ENCODE peak calls at places on chromosomes 5 and 9, in seven cellular contexts. One of them, this sample, is unnamed.

GRCh38 chr5:32836176-32836575 is 125.1 kb downstream of the NPR3 start:
- DNase-seq in PC-3: no peak
- DNase-seq in AG10803: no peak
- DNase-seq in lung: no peak
- DNase-seq in foreskin fibroblast: peak; percentile 25
- DNase-seq in AG09309: no peak
- DNase-seq in epithelial cell of proximal tubule: no peak
- DNase-seq in this sample: no peak

GRCh38 chr5:52498607-52499006 is 289.1 kb upstream of the ITGA1 start:
- DNase-seq in PC-3: no peak
- DNase-seq in AG10803: no peak
- DNase-seq in lung: no peak
- DNase-seq in foreskin fibroblast: no peak
- DNase-seq in AG09309: no peak
- DNase-seq in epithelial cell of proximal tubule: no peak
- DNase-seq in this sample: no peak

GRCh38 chr5:122430328-122430586 is 118.2 kb downstream of the SNCAIP start:
- DNase-seq in PC-3: no peak
- DNase-seq in AG10803: no peak
- DNase-seq in lung: no peak
- DNase-seq in foreskin fibroblast: no peak
- DNase-seq in AG09309: no peak
- DNase-seq in epithelial cell of proximal tubule: no peak
- DNase-seq in this sample: no peak

GRCh38 chr9:4137234-4137633 is 162.6 kb downstream of the GLIS3 start:
- DNase-seq in PC-3: peak; percentile 96
- DNase-seq in AG10803: peak; percentile 97
- DNase-seq in lung: no peak
- DNase-seq in foreskin fibroblast: peak; percentile 95
- DNase-seq in AG09309: peak; percentile 92
- DNase-seq in epithelial cell of proximal tubule: peak; percentile 99
- DNase-seq in this sample: no peak

GRCh38 chr9:72476617-72477375 is 44.6 kb upstream of the TMC1 start:
- DNase-seq in PC-3: peak; percentile 97
- DNase-seq in AG10803: peak; percentile 30
- DNase-seq in lung: no peak
- DNase-seq in foreskin fibroblast: peak; percentile 88
- DNase-seq in AG09309: no peak
- DNase-seq in epithelial cell of proximal tubule: peak; percentile 83
- DNase-seq in this sample: no peak

GRCh38 chr5:144093868-144094267 is 76.6 kb downstream of the YIPF5 start:
- DNase-seq in PC-3: no peak
- DNase-seq in AG10803: no peak
- DNase-seq in lung: no peak
- DNase-seq in foreskin fibroblast: no peak
- DNase-seq in AG09309: no peak
- DNase-seq in epithelial cell of proximal tubule: no peak
- DNase-seq in this sample: no peak

GRCh38 chr5:140322751-140323731 is 20.1 kb upstream of the PFDN1 start:
- DNase-seq in PC-3: peak; percentile 93
- DNase-seq in AG10803: peak; percentile 95
- DNase-seq in lung: peak; percentile 73
- DNase-seq in foreskin fibroblast: peak; percentile 96
- DNase-seq in AG09309: peak; percentile 69
- DNase-seq in epithelial cell of proximal tubule: peak; percentile 83
- DNase-seq in this sample: no peak

GRCh38 chr9:128718047-128718446 is 5.9 kb downstream of the ZDHHC12 start:
- DNase-seq in PC-3: no peak
- DNase-seq in AG10803: no peak
- DNase-seq in lung: no peak
- DNase-seq in foreskin fibroblast: no peak
- DNase-seq in AG09309: no peak
- DNase-seq in epithelial cell of proximal tubule: no peak
- DNase-seq in this sample: no peak

GRCh38 chr5:36334315-36334714 is 32.6 kb upstream of the RANBP3L start:
- DNase-seq in PC-3: no peak
- DNase-seq in AG10803: peak; percentile 65
- DNase-seq in lung: no peak
- DNase-seq in foreskin fibroblast: no peak
- DNase-seq in AG09309: peak; percentile 4
- DNase-seq in epithelial cell of proximal tubule: no peak
- DNase-seq in this sample: no peak

GRCh38 chr9:114059047-114059803 is 18.9 kb downstream of the AMBP start:
- DNase-seq in PC-3: no peak
- DNase-seq in AG10803: no peak
- DNase-seq in lung: no peak
- DNase-seq in foreskin fibroblast: no peak
- DNase-seq in AG09309: no peak
- DNase-seq in epithelial cell of proximal tubule: no peak
- DNase-seq in this sample: no peak

GRCh38 chr9:21576331-21577189 is 94.4 kb upstream of the IFNE start:
- DNase-seq in PC-3: peak; percentile 83
- DNase-seq in AG10803: peak; percentile 96
- DNase-seq in lung: no peak
- DNase-seq in foreskin fibroblast: peak; percentile 90
- DNase-seq in AG09309: peak; percentile 88
- DNase-seq in epithelial cell of proximal tubule: peak; percentile 96
- DNase-seq in this sample: no peak

GRCh38 chr9:36154213-36154952 is 14.8 kb upstream of the CCIN start:
- DNase-seq in PC-3: peak; percentile 29
- DNase-seq in AG10803: peak; percentile 70
- DNase-seq in lung: peak; percentile 52
- DNase-seq in foreskin fibroblast: peak; percentile 75
- DNase-seq in AG09309: no peak
- DNase-seq in epithelial cell of proximal tubule: peak; percentile 40
- DNase-seq in this sample: no peak

GRCh38 chr9:106616026-106616425 is 246.9 kb upstream of the ZNF462 start:
- DNase-seq in PC-3: no peak
- DNase-seq in AG10803: no peak
- DNase-seq in lung: no peak
- DNase-seq in foreskin fibroblast: no peak
- DNase-seq in AG09309: no peak
- DNase-seq in epithelial cell of proximal tubule: no peak
- DNase-seq in this sample: no peak

GRCh38 chr5:37153661-37154060 is 95.5 kb downstream of the CPLANE1 start:
- DNase-seq in PC-3: no peak
- DNase-seq in AG10803: no peak
- DNase-seq in lung: no peak
- DNase-seq in foreskin fibroblast: no peak
- DNase-seq in AG09309: no peak
- DNase-seq in epithelial cell of proximal tubule: no peak
- DNase-seq in this sample: no peak

GRCh38 chr5:79847561-79847960 is 143.5 kb downstream of the MTX3 start:
- DNase-seq in PC-3: no peak
- DNase-seq in AG10803: no peak
- DNase-seq in lung: no peak
- DNase-seq in foreskin fibroblast: no peak
- DNase-seq in AG09309: no peak
- DNase-seq in epithelial cell of proximal tubule: no peak
- DNase-seq in this sample: no peak

GRCh38 chr5:157718529-157718928 is 12.7 kb upstream of the THG1L start:
- DNase-seq in PC-3: peak; percentile 92
- DNase-seq in AG10803: peak; percentile 76
- DNase-seq in lung: no peak
- DNase-seq in foreskin fibroblast: peak; percentile 73
- DNase-seq in AG09309: peak; percentile 57
- DNase-seq in epithelial cell of proximal tubule: no peak
- DNase-seq in this sample: no peak

GRCh38 chr9:82271099-82271498 is 282.5 kb downstream of the SPATA31D1 start:
- DNase-seq in PC-3: peak; percentile 18
- DNase-seq in AG10803: peak; percentile 99
- DNase-seq in lung: no peak
- DNase-seq in foreskin fibroblast: peak; percentile 90
- DNase-seq in AG09309: peak; percentile 85
- DNase-seq in epithelial cell of proximal tubule: no peak
- DNase-seq in this sample: no peak

GRCh38 chr5:77632526-77633268 is 5.8 kb downstream of the OTP start:
- DNase-seq in PC-3: no peak
- DNase-seq in AG10803: no peak
- DNase-seq in lung: no peak
- DNase-seq in foreskin fibroblast: no peak
- DNase-seq in AG09309: no peak
- DNase-seq in epithelial cell of proximal tubule: no peak
- DNase-seq in this sample: no peak

GRCh38 chr5:104937591-104937990 is 1375.0 kb upstream of the NUDT12 start:
- DNase-seq in PC-3: no peak
- DNase-seq in AG10803: no peak
- DNase-seq in lung: no peak
- DNase-seq in foreskin fibroblast: no peak
- DNase-seq in AG09309: no peak
- DNase-seq in epithelial cell of proximal tubule: no peak
- DNase-seq in this sample: no peak

GRCh38 chr9:31119882-31120481 is 1264.5 kb upstream of the ACO1 start:
- DNase-seq in PC-3: peak; percentile 32
- DNase-seq in AG10803: no peak
- DNase-seq in lung: no peak
- DNase-seq in foreskin fibroblast: peak; percentile 2
- DNase-seq in AG09309: no peak
- DNase-seq in epithelial cell of proximal tubule: no peak
- DNase-seq in this sample: no peak

GRCh38 chr9:138045541-138046490 is 168.2 kb downstream of the CACNA1B start:
- DNase-seq in PC-3: no peak
- DNase-seq in AG10803: no peak
- DNase-seq in lung: no peak
- DNase-seq in foreskin fibroblast: no peak
- DNase-seq in AG09309: no peak
- DNase-seq in epithelial cell of proximal tubule: no peak
- DNase-seq in this sample: peak; percentile 13

GRCh38 chr5:1729641-1730486 is 69.8 kb downstream of the MRPL36 start:
- DNase-seq in PC-3: no peak
- DNase-seq in AG10803: no peak
- DNase-seq in lung: no peak
- DNase-seq in foreskin fibroblast: no peak
- DNase-seq in AG09309: no peak
- DNase-seq in epithelial cell of proximal tubule: no peak
- DNase-seq in this sample: no peak

GRCh38 chr5:77866198-77866597 is 90.1 kb upstream of the TBCA start:
- DNase-seq in PC-3: no peak
- DNase-seq in AG10803: no peak
- DNase-seq in lung: no peak
- DNase-seq in foreskin fibroblast: no peak
- DNase-seq in AG09309: no peak
- DNase-seq in epithelial cell of proximal tubule: no peak
- DNase-seq in this sample: no peak

GRCh38 chr5:65103674-65104035 is 334.9 kb downstream of the CWC27 start:
- DNase-seq in PC-3: no peak
- DNase-seq in AG10803: peak; percentile 14
- DNase-seq in lung: no peak
- DNase-seq in foreskin fibroblast: no peak
- DNase-seq in AG09309: no peak
- DNase-seq in epithelial cell of proximal tubule: no peak
- DNase-seq in this sample: no peak

GRCh38 chr5:65102826-65103673 is 334.3 kb downstream of the CWC27 start:
- DNase-seq in PC-3: peak; percentile 41
- DNase-seq in AG10803: peak; percentile 50
- DNase-seq in lung: peak; percentile 69
- DNase-seq in foreskin fibroblast: peak; percentile 67
- DNase-seq in AG09309: no peak
- DNase-seq in epithelial cell of proximal tubule: no peak
- DNase-seq in this sample: no peak

GRCh38 chr5:65102501-65102825 is 333.7 kb downstream of the CWC27 start:
- DNase-seq in PC-3: no peak
- DNase-seq in AG10803: no peak
- DNase-seq in lung: no peak
- DNase-seq in foreskin fibroblast: no peak
- DNase-seq in AG09309: no peak
- DNase-seq in epithelial cell of proximal tubule: no peak
- DNase-seq in this sample: no peak

GRCh38 chr5:65104831-65105230 is 336.1 kb downstream of the CWC27 start:
- DNase-seq in PC-3: no peak
- DNase-seq in AG10803: no peak
- DNase-seq in lung: no peak
- DNase-seq in foreskin fibroblast: no peak
- DNase-seq in AG09309: no peak
- DNase-seq in epithelial cell of proximal tubule: no peak
- DNase-seq in this sample: no peak

DNA sequence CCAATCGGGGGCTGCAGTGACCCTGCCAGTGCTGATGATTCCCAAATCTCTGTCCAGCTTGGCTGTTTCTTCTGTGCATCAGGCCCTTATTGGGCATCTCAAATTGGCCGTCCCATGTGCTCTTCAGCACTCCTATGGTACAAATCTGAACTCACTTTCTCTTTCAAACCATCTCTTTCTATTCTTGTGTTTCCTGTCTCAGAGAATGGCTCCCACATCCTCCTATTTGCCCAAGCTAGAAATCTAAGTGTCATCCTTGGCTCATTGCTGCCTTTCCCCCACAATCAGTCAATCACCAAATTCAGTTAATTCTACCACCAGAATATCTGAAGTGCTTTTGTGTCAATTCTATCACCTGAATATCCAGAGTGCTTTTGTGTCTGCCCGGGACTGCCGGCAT is 336.6 kb downstream of the CWC27 start:
- DNase-seq in PC-3: no peak
- DNase-seq in AG10803: no peak
- DNase-seq in lung: no peak
- DNase-seq in foreskin fibroblast: no peak
- DNase-seq in AG09309: no peak
- DNase-seq in epithelial cell of proximal tubule: no peak
- DNase-seq in this sample: no peak
- TF ChIP-seq CTCF in PC-3: no peak
- TF ChIP-seq CTCF in AG10803: no peak
- TF ChIP-seq CTCF in lung: no peak
- TF ChIP-seq CTCF in foreskin fibroblast: no peak
- TF ChIP-seq CTCF in AG09309: no peak
- TF ChIP-seq CTCF in epithelial cell of proximal tubule: no peak
- TF ChIP-seq CTCF in this sample: no peak

GRCh38 chr9:24832307-24832706 is 286.6 kb upstream of the IZUMO3 start:
- DNase-seq in PC-3: peak; percentile 32
- DNase-seq in AG10803: no peak
- DNase-seq in lung: no peak
- DNase-seq in foreskin fibroblast: no peak
- DNase-seq in AG09309: no peak
- DNase-seq in epithelial cell of proximal tubule: no peak
- DNase-seq in this sample: no peak
- TF ChIP-seq CTCF in PC-3: peak; percentile 52
- TF ChIP-seq CTCF in AG10803: no peak
- TF ChIP-seq CTCF in lung: no peak
- TF ChIP-seq CTCF in foreskin fibroblast: no peak
- TF ChIP-seq CTCF in AG09309: no peak
- TF ChIP-seq CTCF in epithelial cell of proximal tubule: peak; percentile 63
- TF ChIP-seq CTCF in this sample: peak; percentile 40

GRCh38 chr9:120386390-120387131 is 193.4 kb downstream of the CDK5RAP2 start:
- DNase-seq in PC-3: no peak
- DNase-seq in AG10803: no peak
- DNase-seq in lung: no peak
- DNase-seq in foreskin fibroblast: peak; percentile 65
- DNase-seq in AG09309: no peak
- DNase-seq in epithelial cell of proximal tubule: no peak
- DNase-seq in this sample: no peak
- TF ChIP-seq CTCF in PC-3: no peak
- TF ChIP-seq CTCF in AG10803: no peak
- TF ChIP-seq CTCF in lung: no peak
- TF ChIP-seq CTCF in foreskin fibroblast: no peak
- TF ChIP-seq CTCF in AG09309: no peak
- TF ChIP-seq CTCF in epithelial cell of proximal tubule: no peak
- TF ChIP-seq CTCF in this sample: no peak

DNA sequence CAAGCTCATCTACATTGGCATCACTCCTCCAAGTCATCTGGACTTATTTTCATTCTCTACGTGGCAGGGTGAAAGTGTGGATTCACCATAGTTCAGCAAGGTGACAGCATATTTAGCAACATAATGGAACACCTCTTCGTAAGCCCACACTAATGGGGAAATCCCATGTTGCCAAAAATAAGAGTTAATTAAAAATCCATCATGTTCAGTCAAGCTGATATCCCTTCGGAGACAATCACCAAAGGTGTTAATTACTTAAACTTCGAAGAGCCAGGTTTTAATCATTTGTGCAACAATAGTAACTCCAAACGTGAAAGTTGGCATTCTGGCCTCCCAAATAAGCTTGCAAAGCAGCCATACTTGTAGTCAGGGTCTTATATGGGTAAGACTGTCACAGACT is 242.9 kb downstream of the NSG2 start:
- DNase-seq in PC-3: no peak
- DNase-seq in AG10803: no peak
- DNase-seq in lung: peak; percentile 6
- DNase-seq in foreskin fibroblast: no peak
- DNase-seq in AG09309: no peak
- DNase-seq in epithelial cell of proximal tubule: no peak
- DNase-seq in this sample: no peak
- TF ChIP-seq CTCF in PC-3: no peak
- TF ChIP-seq CTCF in AG10803: no peak
- TF ChIP-seq CTCF in lung: no peak
- TF ChIP-seq CTCF in foreskin fibroblast: no peak
- TF ChIP-seq CTCF in AG09309: no peak
- TF ChIP-seq CTCF in epithelial cell of proximal tubule: no peak
- TF ChIP-seq CTCF in this sample: no peak

This sample was measured in D721Med.